ENCODE peak calls at places on chromosomes 1 and 21, in seven cellular contexts. B is body of pancreas, Z is HFF-Myc, A is tibial artery, H is heart right ventricle, L is BJ, I is PC-3. Y is an unnamed sample.

GRCh38 chr1:222124602-222125001 is 382.7 kb upstream of the DUSP10 start:
- DNase-seq in B (no peak), Z (no peak), A (no peak), H (no peak), L (no peak), I (peak), Y (no peak)

GRCh38 chr1:58406296-58407071 is 140.0 kb downstream of the OMA1 start:
- DNase-seq in B (no peak), Z (no peak), A (no peak), H (no peak), L (no peak), I (no peak), Y (no peak)

GRCh38 chr1:44546403-44547053 is 127.8 kb downstream of the TMEM53 start:
- DNase-seq in B (no peak), Z (no peak), A (no peak), H (no peak), L (no peak), I (no peak), Y (no peak)

GRCh38 chr1:208977861-208978260 is 605.7 kb upstream of the CAMK1G start:
- DNase-seq in B (no peak), Z (no peak), A (no peak), H (no peak), L (no peak), I (peak), Y (no peak)

GRCh38 chr1:158814970-158815369 is 16.2 kb upstream of the MNDA start:
- DNase-seq in B (no peak), Z (no peak), A (no peak), H (no peak), L (no peak), I (no peak), Y (no peak)

GRCh38 chr1:243939167-243939848 is 89.3 kb upstream of the AKT3 start:
- DNase-seq in B (no peak), Z (no peak), A (no peak), H (no peak), L (no peak), I (peak), Y (no peak)

GRCh38 chr1:67572594-67573221 is 112.3 kb upstream of the GADD45A start:
- DNase-seq in B (peak), Z (no peak), A (no peak), H (peak), L (no peak), I (peak), Y (no peak)

GRCh38 chr1:31880957-31881697 is 57.0 kb downstream of the PTP4A2 start:
- DNase-seq in B (no peak), Z (no peak), A (no peak), H (no peak), L (no peak), I (peak), Y (no peak)

GRCh38 chr1:192357904-192358303 is 41.1 kb downstream of the RGS21 start:
- DNase-seq in B (no peak), Z (no peak), A (no peak), H (no peak), L (no peak), I (no peak), Y (no peak)

GRCh38 chr1:116205941-116206679 is 94.9 kb downstream of the MAB21L3 start:
- DNase-seq in B (no peak), Z (no peak), A (no peak), H (no peak), L (no peak), I (no peak), Y (no peak)

GRCh38 chr1:194908643-194909042 is 1699.6 kb downstream of the KCNT2 start:
- DNase-seq in B (no peak), Z (peak), A (no peak), H (no peak), L (peak), I (no peak), Y (no peak)

GRCh38 chr1:109927908-109928307 is 17.3 kb downstream of the CSF1 start:
- DNase-seq in B (peak), Z (no peak), A (peak), H (peak), L (no peak), I (no peak), Y (no peak)

GRCh38 chr1:38009088-38009840 is 3.3 kb upstream of the UTP11 start:
- DNase-seq in B (no peak), Z (no peak), A (peak), H (no peak), L (no peak), I (no peak), Y (peak)

GRCh38 chr1:7540816-7541215 is 230.3 kb upstream of the VAMP3 start:
- DNase-seq in B (no peak), Z (no peak), A (no peak), H (no peak), L (no peak), I (no peak), Y (no peak)

GRCh38 chr1:154716012-154716411 is 108.0 kb upstream of the ADAR start:
- DNase-seq in B (peak), Z (no peak), A (peak), H (no peak), L (no peak), I (no peak), Y (peak)

GRCh38 chr1:208349679-208350330 is 105.6 kb upstream of the PLXNA2 start:
- DNase-seq in B (no peak), Z (no peak), A (no peak), H (no peak), L (no peak), I (no peak), Y (no peak)

GRCh38 chr1:215728206-215728605 is 161.1 kb downstream of the KCTD3 start:
- DNase-seq in B (no peak), Z (no peak), A (no peak), H (no peak), L (no peak), I (no peak), Y (no peak)

GRCh38 chr1:204151562-204152309 is at the start of gene ETNK2:
- DNase-seq in B (peak), Z (no peak), A (peak), H (peak), L (no peak), I (peak), Y (peak)

GRCh38 chr1:235857756-235858155 is 8.9 kb downstream of the LYST start:
- DNase-seq in B (no peak), Z (no peak), A (no peak), H (no peak), L (no peak), I (no peak), Y (no peak)

GRCh38 chr1:951364-951763 is 7.7 kb downstream of the NOC2L start:
- DNase-seq in B (no peak), Z (no peak), A (no peak), H (no peak), L (no peak), I (no peak), Y (no peak)

GRCh38 chr1:184036517-184036949 is 995 bp downstream of the COLGALT2 start:
- DNase-seq in B (peak), Z (no peak), A (no peak), H (peak), L (no peak), I (no peak), Y (no peak)

GRCh38 chr1:39394598-39394997 is 96.8 kb upstream of the BMP8A start:
- DNase-seq in B (peak), Z (no peak), A (no peak), H (no peak), L (no peak), I (peak), Y (no peak)

GRCh38 chr1:87367549-87367948 is 38.9 kb downstream of the LMO4 start:
- DNase-seq in B (no peak), Z (no peak), A (no peak), H (no peak), L (no peak), I (no peak), Y (no peak)

GRCh38 chr1:22773981-22774471 is 63.4 kb downstream of the EPHB2 start:
- DNase-seq in B (peak), Z (no peak), A (peak), H (peak), L (peak), I (no peak), Y (no peak)

GRCh38 chr1:230368363-230368762 is 57.8 kb downstream of the PGBD5 start:
- DNase-seq in B (no peak), Z (no peak), A (no peak), H (no peak), L (no peak), I (peak), Y (no peak)

GRCh38 chr1:31642366-31642765 is 2.3 kb downstream of the PEF1 start:
- DNase-seq in B (no peak), Z (no peak), A (no peak), H (no peak), L (no peak), I (no peak), Y (no peak)

GRCh38 chr1:42698081-42698813 is 16.0 kb downstream of the YBX1 start:
- DNase-seq in B (no peak), Z (no peak), A (no peak), H (no peak), L (no peak), I (no peak), Y (no peak)

GRCh38 chr1:187621961-187622360 is 793.2 kb downstream of the PLA2G4A start:
- DNase-seq in B (no peak), Z (no peak), A (no peak), H (no peak), L (no peak), I (peak), Y (no peak)

GRCh38 chr21:34865922-34866271 is 183.2 kb downstream of the RUNX1 start:
- DNase-seq in B (no peak), Z (no peak), A (no peak), H (no peak), L (no peak), I (peak), Y (no peak)

GRCh38 chr1:224170748-224171478 is 12.1 kb upstream of the DEGS1 start:
- DNase-seq in B (peak), Z (no peak), A (no peak), H (no peak), L (no peak), I (peak), Y (peak)

GRCh38 chr1:179228783-179229213 is 679 bp downstream of the ABL2 start:
- DNase-seq in B (peak), Z (no peak), A (peak), H (peak), L (no peak), I (peak), Y (no peak)

GRCh38 chr1:112017183-112017582 is 27.7 kb upstream of the KCND3 start:
- DNase-seq in B (no peak), Z (no peak), A (no peak), H (no peak), L (no peak), I (no peak), Y (no peak)

GRCh38 chr1:112026018-112026417 is 36.5 kb upstream of the KCND3 start:
- DNase-seq in B (no peak), Z (no peak), A (no peak), H (no peak), L (no peak), I (peak), Y (no peak)

GRCh38 chr1:112026501-112026900 is 37.0 kb upstream of the KCND3 start:
- DNase-seq in B (no peak), Z (no peak), A (no peak), H (no peak), L (no peak), I (no peak), Y (no peak)

DNA sequence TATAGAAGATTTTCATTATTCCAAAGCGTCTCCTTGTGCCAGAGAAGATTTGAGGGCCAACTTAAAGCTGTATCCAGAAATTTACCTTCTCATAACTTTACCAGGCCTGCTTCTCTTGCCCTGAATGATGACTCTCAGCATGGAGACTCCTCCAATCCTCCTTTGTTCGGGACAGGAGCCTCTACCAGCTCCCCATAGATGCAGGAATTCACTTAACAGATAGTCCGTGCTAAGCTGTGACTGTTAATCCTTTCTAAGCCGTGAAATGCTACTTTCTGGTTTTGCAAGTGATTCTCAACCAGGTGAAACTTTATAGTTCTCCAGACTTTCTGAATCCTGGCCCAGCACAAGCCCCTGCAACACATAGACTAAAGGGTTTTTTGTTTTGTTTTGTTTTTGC is 31.8 kb upstream of the KCND3 start:
- DNase-seq in B (no peak), Z (no peak), A (no peak), H (no peak), L (no peak), I (no peak), Y (no peak)
- TF ChIP-seq CTCF in B (no peak), Z (no peak), A (no peak), H (no peak), L (no peak), I (no peak), Y (no peak)

DNA sequence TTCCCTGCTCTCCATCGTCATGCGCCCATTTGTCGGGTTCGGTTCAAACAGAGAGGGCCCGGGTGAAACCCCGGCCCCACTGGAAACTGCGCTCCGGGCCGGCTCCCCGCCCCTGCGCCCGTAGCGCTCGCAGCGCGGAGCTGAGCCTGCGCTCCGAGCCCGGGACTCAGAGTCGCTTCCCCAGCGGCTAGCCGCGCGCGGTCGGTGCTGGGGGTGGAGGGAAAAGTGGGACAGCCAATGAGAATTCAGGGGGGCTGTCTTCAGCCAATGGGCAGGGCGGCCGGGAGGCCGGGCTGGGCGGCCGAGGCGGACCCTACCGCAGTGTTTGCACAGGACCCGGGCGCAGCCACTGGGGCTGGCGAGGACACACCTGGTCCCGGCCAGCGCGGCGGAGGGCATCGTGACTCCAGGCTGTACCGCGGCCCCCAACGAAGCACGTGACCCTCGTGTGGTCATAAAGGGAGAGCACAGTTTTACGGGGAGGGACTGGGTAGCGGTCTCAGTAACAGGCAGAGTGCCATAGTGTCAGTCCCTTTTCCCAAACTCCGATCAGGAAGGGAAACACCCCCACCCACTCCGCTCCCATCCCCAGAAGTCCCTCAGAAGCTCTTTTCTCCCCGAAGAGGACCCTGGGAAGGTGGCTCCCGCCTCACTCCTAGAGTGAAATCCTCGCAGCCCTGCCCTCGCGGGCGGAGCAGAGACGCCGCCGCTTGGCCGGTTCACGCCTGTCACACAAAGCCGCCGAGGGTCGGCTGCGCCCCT is at the start of gene INKA2:
- DNase-seq in B (peak), Z (peak), A (peak), H (peak), L (no peak), I (peak), Y (peak)
- TF ChIP-seq CTCF in B (peak), Z (no peak), A (peak), H (no peak), L (no peak), I (no peak), Y (no peak)

GRCh38 chr1:63920154-63921117 is 146.6 kb downstream of the ROR1 start:
- DNase-seq in B (no peak), Z (peak), A (no peak), H (no peak), L (peak), I (peak), Y (no peak)
- TF ChIP-seq CTCF in B (peak), Z (peak), A (no peak), H (no peak), L (peak), I (peak), Y (no peak)

DNA sequence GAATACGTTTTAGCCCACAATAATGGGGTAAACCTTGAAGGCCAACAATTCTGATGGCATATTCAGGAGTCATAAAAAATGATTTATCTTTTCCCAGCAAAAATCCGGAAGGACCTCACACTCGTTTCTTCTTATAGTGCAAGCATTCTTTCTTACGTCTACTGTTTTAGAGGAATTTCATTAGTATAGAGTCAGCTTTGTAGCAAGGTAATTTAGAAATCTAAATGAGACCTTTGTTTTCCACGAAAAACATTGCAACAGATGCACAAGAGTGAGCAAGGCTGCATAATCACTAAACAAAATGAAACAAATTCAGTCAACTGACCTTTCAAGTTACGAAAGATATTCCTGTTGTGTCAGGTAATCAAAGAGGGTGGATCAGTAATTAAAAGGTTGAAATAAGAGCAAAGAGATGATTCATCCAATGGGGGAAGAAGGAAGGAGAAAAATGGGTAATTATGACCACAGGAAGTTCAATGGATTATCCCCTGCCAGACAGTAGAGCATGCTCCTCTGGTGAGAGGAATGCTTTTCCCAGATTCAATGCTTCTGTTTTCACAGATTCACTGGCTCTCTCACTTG is 558 bp upstream of the CSDE1 start:
- DNase-seq in B (no peak), Z (peak), A (no peak), H (no peak), L (no peak), I (no peak), Y (no peak)
- TF ChIP-seq CTCF in B (no peak), Z (no peak), A (no peak), H (no peak), L (no peak), I (no peak), Y (peak)

GRCh38 chr1:47624531-47624930 is 186.7 kb downstream of the FOXD2 start:
- DNase-seq in B (peak), Z (no peak), A (peak), H (no peak), L (no peak), I (peak), Y (no peak)
- TF ChIP-seq CTCF in B (peak), Z (no peak), A (no peak), H (no peak), L (peak), I (peak), Y (no peak)